ENCODE peak calls at places on chromosomes 1 and 21, in seven cellular contexts. T is CD8-positive, alpha-beta memory T cell; L is brain microvascular endothelial cell; J is CD4-positive, alpha-beta T cell; G is cardiac muscle cell; B is thoracic aorta; X is right atrium auricular region. C is an unnamed sample.

GRCh38 chr1:57889686-57890360 is 466.0 kb upstream of the DAB1 start:
- DNase-seq in G (no peak), J (no peak), L (peak), T (no peak), B (no peak), X (no peak), C (no peak)

GRCh38 chr1:166511754-166512153 is 327.5 kb upstream of the POGK start:
- DNase-seq in L (no peak), T (no peak), X (no peak), J (no peak), G (no peak), B (no peak), C (no peak)

GRCh38 chr1:46302091-46303037 is 1.1 kb downstream of the LRRC41 start:
- DNase-seq in X (no peak), B (no peak), J (peak), L (peak), T (peak), G (peak), C (peak)

GRCh38 chr21:45868488-45868887 is 113.1 kb upstream of the COL6A1 start:
- DNase-seq in G (no peak), B (no peak), L (no peak), X (no peak), J (no peak), T (no peak), C (no peak)

GRCh38 chr21:41375875-41376274 is 14.0 kb downstream of the MX2 start:
- DNase-seq in G (no peak), T (no peak), J (no peak), L (no peak), X (no peak), B (no peak), C (no peak)

GRCh38 chr21:41411449-41412089 is 14.5 kb upstream of the MX1 start:
- DNase-seq in G (no peak), T (peak), X (peak), J (no peak), B (no peak), L (no peak), C (peak)

GRCh38 chr1:171438441-171438840 is 46.9 kb upstream of the PRRC2C start:
- DNase-seq in L (peak), X (peak), G (no peak), B (peak), T (no peak), J (no peak), C (no peak)

GRCh38 chr21:33664135-33664534 is 21.8 kb downstream of the ITSN1 start:
- DNase-seq in B (no peak), G (no peak), X (no peak), J (no peak), T (no peak), L (no peak), C (no peak)

GRCh38 chr1:157505481-157506272 is 46.6 kb downstream of the FCRL5 start:
- DNase-seq in J (no peak), T (no peak), L (peak), X (no peak), B (no peak), G (peak), C (peak)

GRCh38 chr1:110144366-110144765 is 5.9 kb upstream of the SLC6A17 start:
- DNase-seq in G (no peak), T (no peak), J (no peak), B (no peak), X (no peak), L (no peak), C (no peak)

GRCh38 chr1:198238121-198238520 is 81.3 kb downstream of the NEK7 start:
- DNase-seq in J (no peak), G (no peak), X (no peak), B (no peak), L (no peak), T (no peak), C (peak)

GRCh38 chr1:162310337-162310736 is 66.3 kb downstream of the SPATA46 start:
- DNase-seq in G (no peak), B (no peak), J (no peak), X (no peak), L (peak), T (no peak), C (no peak)

GRCh38 chr1:10764296-10764798 is 32.1 kb downstream of the CASZ1 start:
- DNase-seq in L (no peak), J (no peak), G (no peak), X (no peak), T (no peak), B (no peak), C (no peak)

GRCh38 chr1:10765304-10765703 is 31.1 kb downstream of the CASZ1 start:
- DNase-seq in T (no peak), J (no peak), X (no peak), L (no peak), G (no peak), B (no peak), C (no peak)

GRCh38 chr1:10765734-10766478 is 30.5 kb downstream of the CASZ1 start:
- DNase-seq in B (no peak), G (no peak), T (no peak), J (no peak), X (no peak), L (no peak), C (no peak)

GRCh38 chr1:10768552-10768951 is 27.9 kb downstream of the CASZ1 start:
- DNase-seq in B (no peak), L (no peak), T (no peak), X (no peak), J (no peak), G (no peak), C (no peak)

GRCh38 chr1:10767282-10767681 is 29.2 kb downstream of the CASZ1 start:
- DNase-seq in X (no peak), B (no peak), L (no peak), J (no peak), G (no peak), T (no peak), C (no peak)
- H3K27ac ChIP-seq in X (no peak), B (no peak), L (no peak), J (no peak), G (peak), T (no peak), C (no peak)

GRCh38 chr1:113904292-113904673 is 316 bp downstream of the AP4B1 start:
- DNase-seq in B (no peak), L (no peak), J (no peak), T (no peak), G (peak), X (no peak), C (peak)
- H3K27ac ChIP-seq in B (peak), L (peak), J (peak), T (peak), G (peak), X (peak), C (peak)

DNA sequence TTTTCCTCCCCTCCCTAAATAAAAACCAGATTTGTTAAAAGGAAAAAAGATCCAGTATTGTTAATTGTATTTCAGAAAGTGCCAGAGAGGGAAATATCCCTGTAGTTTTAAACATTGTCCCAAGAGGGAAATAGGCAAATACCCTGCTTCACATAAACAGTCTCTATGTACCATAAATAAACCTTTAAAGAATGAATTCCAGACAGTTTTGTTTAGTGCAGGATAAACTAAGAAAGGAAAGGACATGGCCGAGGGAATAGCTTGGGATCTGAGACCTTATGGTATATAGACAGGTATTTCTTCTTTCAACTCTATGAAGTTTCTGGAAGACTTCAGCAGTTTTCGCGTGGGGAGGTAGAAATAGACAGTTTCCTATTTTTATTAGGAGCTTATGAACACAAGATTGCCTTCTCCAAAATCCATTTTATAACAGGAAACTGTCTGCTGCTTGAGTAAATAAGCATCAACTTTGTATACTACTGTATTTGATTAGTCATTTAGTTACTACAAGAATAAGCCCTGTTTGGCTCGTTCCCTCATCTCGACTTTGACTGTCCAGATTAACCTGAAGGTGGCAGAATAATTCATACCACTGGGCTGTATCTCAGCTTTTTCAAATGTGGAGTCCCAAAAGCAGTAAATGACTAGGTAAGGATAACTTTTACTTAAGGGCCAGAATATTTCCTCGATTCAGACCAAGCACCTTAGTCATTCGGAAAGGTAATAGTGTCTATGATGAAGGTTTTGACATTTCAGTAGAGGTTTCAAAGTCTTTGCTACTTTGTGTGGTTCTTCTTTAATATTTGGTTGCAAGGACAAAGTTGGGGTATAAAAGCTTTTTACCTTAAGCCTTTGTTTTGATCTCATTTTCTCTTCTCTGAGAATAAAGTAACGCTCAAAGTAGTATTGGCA is 177.5 kb downstream of the VPS13D start:
- DNase-seq in T (peak), X (no peak), B (no peak), J (no peak), L (peak), G (no peak), C (no peak)
- H3K27ac ChIP-seq in T (no peak), X (peak), B (peak), J (no peak), L (peak), G (peak), C (no peak)

DNA sequence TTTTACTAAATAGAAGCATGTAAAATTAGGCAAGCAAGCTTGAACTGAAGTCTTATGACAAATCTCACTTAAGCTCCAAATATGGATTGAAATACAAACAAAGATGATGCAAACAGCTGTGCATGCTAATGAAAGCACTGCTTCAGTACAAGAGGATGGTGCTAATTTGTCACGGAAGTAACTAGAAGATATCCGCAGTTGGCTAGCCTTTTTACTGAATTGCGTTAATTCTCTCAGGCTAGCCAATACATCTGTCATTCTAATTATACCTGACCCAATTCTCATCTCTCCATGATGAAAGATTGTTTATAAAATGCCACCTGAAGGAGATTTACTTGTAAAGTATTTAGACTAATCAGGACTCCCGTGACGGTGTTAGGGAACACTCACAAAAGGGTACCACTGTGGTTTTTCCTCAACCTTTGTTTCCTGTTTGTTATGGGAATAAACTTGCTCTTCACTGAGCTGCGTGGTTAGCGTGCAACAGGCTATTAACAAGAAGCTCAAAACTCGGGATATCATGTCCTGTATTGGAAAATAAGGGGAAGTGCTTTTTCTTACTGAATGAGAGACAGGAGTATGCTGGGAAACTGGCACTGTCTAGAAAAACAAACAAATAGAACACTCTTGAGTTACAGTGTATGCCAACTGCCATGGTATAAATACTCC is 162.5 kb downstream of the APP start:
- DNase-seq in T (no peak), J (no peak), G (no peak), L (no peak), X (no peak), B (no peak), C (no peak)
- H3K27ac ChIP-seq in T (no peak), J (no peak), G (peak), L (no peak), X (peak), B (no peak), C (no peak)

DNA sequence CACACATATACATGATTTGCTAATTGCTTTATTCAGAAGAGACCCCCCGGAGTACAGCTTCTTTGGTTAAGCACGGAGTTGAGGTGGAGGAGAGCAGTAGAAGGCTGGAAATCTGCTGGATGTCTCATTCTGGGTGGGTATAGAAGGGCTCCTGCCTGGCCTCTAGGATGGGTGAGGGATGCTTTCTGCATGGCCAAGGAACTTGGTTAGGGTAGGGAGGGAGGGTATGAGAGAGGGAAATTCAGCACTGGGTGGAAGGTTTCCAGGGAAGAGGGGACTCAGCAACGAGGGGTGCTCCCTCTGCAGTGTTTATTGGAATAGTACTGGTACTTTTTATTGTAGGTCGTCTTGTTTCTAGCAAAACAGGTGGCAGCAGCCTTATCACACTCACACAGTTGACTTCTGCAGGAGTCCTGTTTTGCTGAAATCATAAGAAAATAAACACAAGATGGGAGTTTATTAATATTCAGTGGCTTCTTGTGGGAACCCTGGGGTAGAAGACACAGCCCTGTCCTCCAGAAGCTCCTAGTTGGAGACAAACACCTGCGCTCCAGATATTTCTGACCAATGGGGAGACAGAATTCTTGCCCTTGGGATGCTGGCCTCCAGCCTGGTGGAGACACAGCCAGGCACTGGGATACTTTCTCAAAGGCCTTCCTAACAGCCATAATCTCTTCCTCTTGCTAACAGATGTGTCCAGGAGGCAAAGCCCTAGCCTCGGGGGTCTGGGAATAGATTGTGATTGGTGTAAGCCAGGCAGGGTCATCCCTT is 3.8 kb downstream of the PLA2G2A start:
- DNase-seq in B (no peak), L (no peak), J (no peak), G (no peak), X (peak), T (no peak), C (no peak)
- H3K27ac ChIP-seq in B (no peak), L (no peak), J (no peak), G (no peak), X (peak), T (no peak), C (no peak)

GRCh38 chr21:37467082-37467481 is 100.5 kb downstream of the DYRK1A start:
- DNase-seq in X (no peak), T (no peak), J (no peak), L (no peak), G (no peak), B (no peak), C (no peak)
- H3K27ac ChIP-seq in X (no peak), T (no peak), J (no peak), L (no peak), G (no peak), B (no peak), C (no peak)

GRCh38 chr1:211200311-211200710 is 58.9 kb upstream of the RCOR3 start:
- DNase-seq in G (no peak), B (no peak), T (no peak), J (no peak), L (no peak), X (no peak), C (no peak)
- H3K27ac ChIP-seq in G (no peak), B (no peak), T (no peak), J (no peak), L (no peak), X (no peak), C (no peak)

DNA sequence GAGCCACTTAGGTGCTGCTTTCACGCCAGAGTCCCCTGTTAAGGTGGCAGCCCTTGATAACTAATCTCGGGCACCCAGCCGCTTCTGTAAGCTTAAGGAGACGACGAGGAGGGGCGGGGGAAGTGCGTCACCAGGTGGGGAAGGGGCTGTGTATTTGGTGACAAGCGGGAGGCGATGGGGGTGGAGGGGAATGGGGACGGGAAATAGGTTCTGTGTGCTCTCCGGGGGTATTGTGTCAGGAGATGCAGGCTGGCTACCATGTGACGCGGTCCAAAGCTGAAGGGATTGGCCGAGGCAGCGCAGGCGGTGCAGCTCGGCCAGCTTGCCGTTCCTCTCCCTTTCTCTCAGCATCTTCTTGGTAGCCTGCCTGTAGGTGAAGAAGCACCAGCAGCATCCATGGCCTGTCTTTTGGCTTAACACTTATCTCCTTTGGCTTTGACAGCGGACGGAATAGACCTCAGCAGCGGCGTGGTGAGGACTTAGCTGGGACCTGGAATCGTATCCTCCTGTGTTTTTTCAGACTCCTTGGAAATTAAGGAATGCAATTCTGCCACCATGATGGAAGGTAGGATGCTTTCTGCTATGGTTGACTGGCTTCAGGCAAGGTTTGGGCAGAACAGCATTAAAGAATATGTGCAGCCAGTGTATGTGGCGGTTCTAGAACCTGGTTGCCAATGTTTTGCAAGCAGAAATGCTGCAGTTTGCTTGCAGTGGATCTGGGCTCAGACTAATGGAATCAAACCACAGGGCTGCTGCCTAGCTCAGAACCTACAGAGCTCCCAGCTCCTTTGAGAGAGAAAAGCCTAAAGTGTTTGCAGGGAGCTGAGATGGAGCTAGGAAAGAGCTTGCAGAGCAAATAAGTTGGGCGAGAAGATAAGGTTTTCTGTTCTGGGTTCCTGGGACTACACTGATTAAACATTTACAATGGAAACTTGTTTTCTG is at the start of gene SGIP1:
- DNase-seq in X (peak), L (peak), T (no peak), J (no peak), B (peak), G (peak), C (no peak)
- H3K27ac ChIP-seq in X (peak), L (peak), T (no peak), J (no peak), B (peak), G (no peak), C (no peak)

GRCh38 chr1:21322681-21323016 is 32.4 kb upstream of the ECE1 start:
- DNase-seq in L (no peak), X (no peak), G (no peak), T (no peak), B (no peak), J (no peak), C (no peak)

GRCh38 chr1:21325731-21326387 is 35.6 kb upstream of the ECE1 start:
- DNase-seq in B (no peak), X (no peak), G (no peak), T (no peak), L (no peak), J (no peak), C (no peak)

GRCh38 chr1:21325231-21325718 is 35.0 kb upstream of the ECE1 start:
- DNase-seq in X (no peak), J (no peak), G (no peak), T (no peak), L (no peak), B (no peak), C (peak)

GRCh38 chr1:21323091-21323490 is 32.8 kb upstream of the ECE1 start:
- DNase-seq in B (no peak), T (no peak), G (no peak), X (no peak), J (no peak), L (no peak), C (no peak)

GRCh38 chr1:21324368-21325137 is 34.3 kb upstream of the ECE1 start:
- DNase-seq in L (peak), T (no peak), B (peak), J (peak), G (no peak), X (peak), C (peak)
- H3K27ac ChIP-seq in L (peak), T (no peak), B (peak), J (peak), G (peak), X (peak), C (peak)

DNA sequence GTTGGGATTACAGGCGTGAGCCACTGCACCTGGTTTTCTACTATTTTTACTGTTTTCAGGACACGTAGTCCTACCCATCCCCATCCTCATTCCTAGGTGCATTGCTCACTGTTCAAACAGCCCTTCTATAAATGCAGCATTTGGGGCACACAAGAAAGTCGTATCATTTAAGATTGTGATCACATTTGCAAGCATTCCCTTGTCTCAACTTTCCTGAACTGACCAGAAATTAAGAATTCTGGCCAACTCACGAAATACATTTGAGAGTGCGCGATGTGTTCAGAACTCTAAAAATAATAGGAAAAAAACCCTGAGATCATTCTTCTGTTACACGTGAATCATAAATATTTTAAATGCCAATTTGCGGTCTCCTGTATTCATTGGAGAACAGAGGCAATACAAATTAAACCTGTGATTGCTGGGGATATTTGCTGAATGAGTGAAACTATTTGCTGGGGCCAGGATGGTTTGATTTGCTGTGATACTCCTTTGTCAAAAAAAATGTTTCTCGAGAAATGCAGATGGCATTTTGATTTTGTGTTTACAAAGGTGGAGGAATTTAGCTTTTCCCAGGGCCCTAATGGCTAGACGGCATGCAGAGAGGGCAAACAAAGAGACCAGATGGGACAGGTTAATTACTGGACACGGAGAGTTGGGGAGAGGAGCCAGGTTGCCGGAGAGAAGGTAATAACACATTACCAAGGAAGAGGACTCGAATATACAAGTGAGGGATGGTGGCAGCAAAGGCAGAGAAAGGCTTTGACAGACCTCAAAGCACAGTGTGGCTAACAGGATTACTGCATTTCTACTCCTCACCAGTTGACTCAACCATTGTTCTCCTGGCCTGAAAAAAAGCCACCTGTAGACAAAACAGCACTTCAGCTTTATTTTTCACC is 38.4 kb downstream of the STPG1 start:
- DNase-seq in L (no peak), B (no peak), G (no peak), J (no peak), T (no peak), X (no peak), C (no peak)
- H3K27ac ChIP-seq in L (no peak), B (no peak), G (no peak), J (no peak), T (no peak), X (no peak), C (no peak)